ENCODE peak calls at places on chromosomes 5 and 9, in seven cellular contexts. N is spleen, P is endodermal cell, U is uterus, K is body of pancreas, X is RWPE1, H is H9. Z is an unnamed sample.

GRCh38 chr9:130276955-130277354 is 11.4 kb downstream of the HMCN2 start:
- DNase-seq in N (peak; percentile 19), P (no peak), U (no peak), K (no peak), X (no peak), H (no peak), Z (no peak)

GRCh38 chr9:9901624-9902023 is 711.2 kb downstream of the PTPRD start:
- DNase-seq in N (no peak), P (no peak), U (no peak), K (no peak), X (no peak), H (no peak), Z (no peak)

GRCh38 chr5:123035950-123036390 is 555 bp downstream of the PPIC start:
- DNase-seq in N (peak; percentile 78), P (peak; percentile 88), U (peak; percentile 51), K (peak; percentile 74), X (peak; percentile 66), H (peak; percentile 77), Z (peak; percentile 76)

GRCh38 chr9:124448019-124448418 is 2.2 kb upstream of the ADGRD2 start:
- DNase-seq in N (peak; percentile 77), P (no peak), U (no peak), K (peak; percentile 48), X (no peak), H (no peak), Z (no peak)

GRCh38 chr5:97101189-97101910 is 41.1 kb downstream of the LIX1 start:
- DNase-seq in N (no peak), P (no peak), U (no peak), K (no peak), X (no peak), H (no peak), Z (no peak)

GRCh38 chr5:31531543-31531887 is 378 bp downstream of the DROSHA start:
- DNase-seq in N (peak; percentile 86), P (no peak), U (no peak), K (peak; percentile 38), X (peak; percentile 24), H (no peak), Z (no peak)

GRCh38 chr5:167050568-167051214 is 1240.8 kb upstream of the WWC1 start:
- DNase-seq in N (no peak), P (peak; percentile 78), U (no peak), K (peak; percentile 18), X (no peak), H (peak; percentile 61), Z (no peak)

GRCh38 chr5:83015676-83016075 is 61.5 kb downstream of the TMEM167A start:
- DNase-seq in N (no peak), P (peak; percentile 74), U (no peak), K (no peak), X (no peak), H (no peak), Z (no peak)

GRCh38 chr5:9653811-9654210 is 23.7 kb upstream of the TAS2R1 start:
- DNase-seq in N (no peak), P (no peak), U (no peak), K (peak; percentile 90), X (peak; percentile 7), H (no peak), Z (no peak)

GRCh38 chr5:157266286-157267007 is 524 bp downstream of the CYFIP2 start:
- DNase-seq in N (peak; percentile 94), P (peak; percentile 85), U (no peak), K (peak; percentile 62), X (no peak), H (peak; percentile 61), Z (no peak)

GRCh38 chr5:168104811-168105481 is 186.5 kb upstream of the WWC1 start:
- DNase-seq in N (no peak), P (peak; percentile 81), U (no peak), K (no peak), X (no peak), H (peak; percentile 70), Z (no peak)

GRCh38 chr5:34731435-34732232 is 75.5 kb downstream of the RAI14 start:
- DNase-seq in N (no peak), P (peak; percentile 58), U (no peak), K (no peak), X (no peak), H (peak; percentile 42), Z (no peak)

GRCh38 chr9:113776194-113776593 is 99.9 kb upstream of the ZNF618 start:
- DNase-seq in N (no peak), P (no peak), U (no peak), K (no peak), X (no peak), H (no peak), Z (no peak)

GRCh38 chr9:110650991-110651411 is 17.6 kb upstream of the MUSK start:
- DNase-seq in N (no peak), P (no peak), U (peak; percentile 33), K (no peak), X (peak; percentile 41), H (no peak), Z (no peak)

GRCh38 chr5:142421158-142421617 is 96.4 kb upstream of the SPRY4 start:
- DNase-seq in N (no peak), P (no peak), U (no peak), K (no peak), X (no peak), H (no peak), Z (no peak)

GRCh38 chr9:589723-590122 is 251.8 kb upstream of the DMRT1 start:
- DNase-seq in N (no peak), P (no peak), U (peak; percentile 36), K (no peak), X (peak; percentile 5), H (no peak), Z (no peak)

GRCh38 chr9:32348289-32348688 is 36.2 kb upstream of the ACO1 start:
- DNase-seq in N (no peak), P (no peak), U (no peak), K (no peak), X (no peak), H (no peak), Z (no peak)

GRCh38 chr9:125106285-125106893 is 36.9 kb downstream of the SCAI start:
- DNase-seq in N (no peak), P (no peak), U (no peak), K (no peak), X (no peak), H (no peak), Z (no peak)

GRCh38 chr5:43648499-43649124 is 45.6 kb downstream of the NNT start:
- DNase-seq in N (no peak), P (no peak), U (no peak), K (no peak), X (no peak), H (no peak), Z (no peak)

GRCh38 chr5:157059093-157059539 is at the start of gene HAVCR1:
- DNase-seq in N (no peak), P (no peak), U (no peak), K (no peak), X (no peak), H (no peak), Z (no peak)

GRCh38 chr5:138720840-138721239 is 32.4 kb upstream of the CTNNA1 start:
- DNase-seq in N (no peak), P (no peak), U (no peak), K (no peak), X (no peak), H (peak; percentile 50), Z (no peak)

GRCh38 chr5:111072949-111073682 is 1.6 kb downstream of the TSLP start:
- DNase-seq in N (peak; percentile 85), P (peak; percentile 92), U (peak; percentile 20), K (peak; percentile 48), X (peak; percentile 39), H (peak; percentile 84), Z (peak; percentile 65)

GRCh38 chr9:69542942-69543704 is 129.0 kb downstream of the APBA1 start:
- DNase-seq in N (no peak), P (peak; percentile 85), U (no peak), K (no peak), X (no peak), H (peak; percentile 78), Z (no peak)

GRCh38 chr5:37553720-37554402 is 174.7 kb downstream of the WDR70 start:
- DNase-seq in N (no peak), P (no peak), U (no peak), K (no peak), X (no peak), H (no peak), Z (no peak)

GRCh38 chr5:98755406-98755805 is 18.1 kb upstream of the RGMB start:
- DNase-seq in N (no peak), P (no peak), U (no peak), K (no peak), X (no peak), H (no peak), Z (no peak)

GRCh38 chr5:74141053-74141452 is 499.5 kb downstream of the ENC1 start:
- DNase-seq in N (no peak), P (no peak), U (no peak), K (no peak), X (peak; percentile 12), H (no peak), Z (no peak)

GRCh38 chr5:142722146-142722545 is 36.3 kb upstream of the FGF1 start:
- DNase-seq in N (no peak), P (peak; percentile 19), U (no peak), K (no peak), X (no peak), H (no peak), Z (no peak)

GRCh38 chr9:88783613-88784230 is 207.5 kb upstream of the S1PR3 start:
- DNase-seq in N (no peak), P (no peak), U (no peak), K (no peak), X (no peak), H (no peak), Z (no peak)

GRCh38 chr5:156677963-156678362 is 172.1 kb upstream of the PPP1R2B start:
- DNase-seq in N (no peak), P (no peak), U (no peak), K (no peak), X (no peak), H (no peak), Z (no peak)

GRCh38 chr9:112665347-112665746 is 52.6 kb downstream of the INIP start:
- DNase-seq in N (no peak), P (no peak), U (no peak), K (peak; percentile 16), X (no peak), H (no peak), Z (no peak)
- TF ChIP-seq CTCF in N (no peak), P (peak; percentile 41), U (peak; percentile 23), K (peak; percentile 43), X (no peak), H (peak; percentile 23), Z (peak; percentile 44)

GRCh38 chr9:38251461-38251860 is 141.0 kb upstream of the ALDH1B1 start:
- DNase-seq in N (no peak), P (no peak), U (no peak), K (no peak), X (no peak), H (no peak), Z (no peak)
- H3K27ac ChIP-seq in N (no peak overlapping the region), P (no peak overlapping the region), U (no peak overlapping the region), K (no peak overlapping the region), X (no peak overlapping the region), H (no peak overlapping the region), Z (no peak overlapping the region)

GRCh38 chr9:78548666-78549065 is 251.7 kb downstream of the PSAT1 start:
- DNase-seq in N (no peak), P (no peak), U (no peak), K (no peak), X (no peak), H (no peak), Z (no peak)
- TF ChIP-seq CTCF in N (no peak), P (no peak), U (no peak), K (no peak), X (no peak), H (no peak), Z (no peak)

GRCh38 chr5:57202811-57203210 is 29.0 kb downstream of the GPBP1 start:
- DNase-seq in N (no peak), P (no peak), U (no peak), K (no peak), X (no peak), H (no peak), Z (no peak)
- H3K27ac ChIP-seq in N (no peak overlapping the region), P (no peak overlapping the region), U (no peak overlapping the region), K (no peak overlapping the region), X (no peak overlapping the region), H (no peak overlapping the region), Z (no peak overlapping the region)

GRCh38 chr9:135504262-135505229 is 4.1 kb downstream of the MRPS2 start:
- DNase-seq in N (peak; percentile 82), P (peak; percentile 89), U (peak; percentile 40), K (peak; percentile 75), X (peak; percentile 64), H (peak; percentile 78), Z (peak; percentile 66)
- TF ChIP-seq CTCF in N (no peak), P (peak; percentile 87), U (peak; percentile 59), K (peak; percentile 55), X (peak; percentile 98), H (peak; percentile 81), Z (peak; percentile 76)

Z was measured in RWPE2.